ENCODE peak calls at places on chromosomes 3 and 15, in eight cellular contexts. One of them, this sample, is unnamed.

GRCh38 chr3:56115698-56116097 is 352.6 kb downstream of the ERC2 start:
- DNase-seq in left ventricle myocardium inferior: no peak
- DNase-seq in Caco-2: no peak
- DNase-seq in AG04449: no peak
- DNase-seq in heart right ventricle: no peak
- DNase-seq in spleen: no peak
- DNase-seq in endothelial cell: no peak
- DNase-seq in BE2C: no peak
- DNase-seq in this sample: no peak

GRCh38 chr3:168157301-168157700 is 61.6 kb upstream of the GOLIM4 start:
- DNase-seq in BE2C: no peak
- DNase-seq in heart right ventricle: no peak
- DNase-seq in Caco-2: peak
- DNase-seq in spleen: no peak
- DNase-seq in left ventricle myocardium inferior: no peak
- DNase-seq in AG04449: no peak
- DNase-seq in endothelial cell: peak
- DNase-seq in this sample: no peak

GRCh38 chr3:76651784-76652183 is 388.1 kb upstream of the ROBO2 start:
- DNase-seq in left ventricle myocardium inferior: no peak
- DNase-seq in heart right ventricle: no peak
- DNase-seq in endothelial cell: no peak
- DNase-seq in Caco-2: no peak
- DNase-seq in AG04449: no peak
- DNase-seq in spleen: no peak
- DNase-seq in BE2C: no peak
- DNase-seq in this sample: no peak

GRCh38 chr3:32952369-32953067 is 1.1 kb downstream of the CCR4 start:
- DNase-seq in Caco-2: no peak
- DNase-seq in endothelial cell: no peak
- DNase-seq in AG04449: no peak
- DNase-seq in heart right ventricle: no peak
- DNase-seq in left ventricle myocardium inferior: no peak
- DNase-seq in BE2C: no peak
- DNase-seq in spleen: no peak
- DNase-seq in this sample: no peak

GRCh38 chr15:71586463-71586862 is 223.9 kb upstream of the NR2E3 start:
- DNase-seq in BE2C: no peak
- DNase-seq in left ventricle myocardium inferior: no peak
- DNase-seq in spleen: no peak
- DNase-seq in heart right ventricle: no peak
- DNase-seq in AG04449: no peak
- DNase-seq in endothelial cell: no peak
- DNase-seq in Caco-2: no peak
- DNase-seq in this sample: no peak

GRCh38 chr15:70411464-70411863 is 313.7 kb upstream of the TLE3 start:
- DNase-seq in heart right ventricle: no peak
- DNase-seq in endothelial cell: no peak
- DNase-seq in spleen: no peak
- DNase-seq in left ventricle myocardium inferior: no peak
- DNase-seq in AG04449: no peak
- DNase-seq in Caco-2: no peak
- DNase-seq in BE2C: no peak
- DNase-seq in this sample: no peak

GRCh38 chr3:69784854-69785523 is 45.7 kb downstream of the MITF start:
- DNase-seq in heart right ventricle: peak
- DNase-seq in left ventricle myocardium inferior: peak
- DNase-seq in spleen: no peak
- DNase-seq in Caco-2: no peak
- DNase-seq in endothelial cell: no peak
- DNase-seq in BE2C: peak
- DNase-seq in AG04449: no peak
- DNase-seq in this sample: peak

GRCh38 chr3:178367817-178368617 is 168.2 kb upstream of the KCNMB2 start:
- DNase-seq in BE2C: no peak
- DNase-seq in heart right ventricle: no peak
- DNase-seq in Caco-2: no peak
- DNase-seq in AG04449: no peak
- DNase-seq in endothelial cell: no peak
- DNase-seq in left ventricle myocardium inferior: no peak
- DNase-seq in spleen: no peak
- DNase-seq in this sample: no peak

GRCh38 chr3:42035007-42035406 is 56.1 kb upstream of the TRAK1 start:
- DNase-seq in AG04449: no peak
- DNase-seq in spleen: no peak
- DNase-seq in Caco-2: no peak
- DNase-seq in BE2C: no peak
- DNase-seq in heart right ventricle: no peak
- DNase-seq in endothelial cell: no peak
- DNase-seq in left ventricle myocardium inferior: no peak
- DNase-seq in this sample: no peak

GRCh38 chr15:73959801-73960200 is 32.3 kb downstream of the STOML1 start:
- DNase-seq in endothelial cell: no peak
- DNase-seq in AG04449: no peak
- DNase-seq in BE2C: no peak
- DNase-seq in Caco-2: no peak
- DNase-seq in spleen: peak
- DNase-seq in left ventricle myocardium inferior: no peak
- DNase-seq in heart right ventricle: no peak
- DNase-seq in this sample: no peak

GRCh38 chr3:136075218-136075808 is 109.8 kb downstream of the PPP2R3A start:
- DNase-seq in heart right ventricle: peak
- DNase-seq in Caco-2: peak
- DNase-seq in endothelial cell: peak
- DNase-seq in left ventricle myocardium inferior: peak
- DNase-seq in AG04449: no peak
- DNase-seq in BE2C: peak
- DNase-seq in spleen: no peak
- DNase-seq in this sample: peak

GRCh38 chr3:155753038-155753647 is 8.3 kb upstream of the PLCH1 start:
- DNase-seq in Caco-2: peak
- DNase-seq in endothelial cell: no peak
- DNase-seq in AG04449: no peak
- DNase-seq in BE2C: no peak
- DNase-seq in heart right ventricle: no peak
- DNase-seq in left ventricle myocardium inferior: no peak
- DNase-seq in spleen: no peak
- DNase-seq in this sample: no peak

GRCh38 chr3:175646865-175647264 is 787.7 kb downstream of the NAALADL2 start:
- DNase-seq in Caco-2: no peak
- DNase-seq in heart right ventricle: no peak
- DNase-seq in AG04449: no peak
- DNase-seq in spleen: no peak
- DNase-seq in left ventricle myocardium inferior: no peak
- DNase-seq in BE2C: no peak
- DNase-seq in endothelial cell: no peak
- DNase-seq in this sample: no peak

GRCh38 chr3:40618158-40618557 is 93.4 kb downstream of the ZNF621 start:
- DNase-seq in spleen: no peak
- DNase-seq in left ventricle myocardium inferior: no peak
- DNase-seq in AG04449: no peak
- DNase-seq in heart right ventricle: no peak
- DNase-seq in endothelial cell: no peak
- DNase-seq in Caco-2: no peak
- DNase-seq in BE2C: no peak
- DNase-seq in this sample: no peak

GRCh38 chr15:48361690-48362089 is 30.5 kb downstream of the DUT start:
- DNase-seq in endothelial cell: no peak
- DNase-seq in left ventricle myocardium inferior: no peak
- DNase-seq in AG04449: no peak
- DNase-seq in heart right ventricle: no peak
- DNase-seq in spleen: no peak
- DNase-seq in Caco-2: no peak
- DNase-seq in BE2C: no peak
- DNase-seq in this sample: no peak

GRCh38 chr3:159855599-159856495 is 132.8 kb upstream of the IL12A start:
- DNase-seq in AG04449: no peak
- DNase-seq in spleen: no peak
- DNase-seq in BE2C: peak
- DNase-seq in heart right ventricle: no peak
- DNase-seq in Caco-2: no peak
- DNase-seq in endothelial cell: no peak
- DNase-seq in left ventricle myocardium inferior: no peak
- DNase-seq in this sample: no peak

GRCh38 chr3:155737844-155738460 is 6.9 kb downstream of the PLCH1 start:
- DNase-seq in heart right ventricle: no peak
- DNase-seq in BE2C: no peak
- DNase-seq in spleen: no peak
- DNase-seq in AG04449: no peak
- DNase-seq in left ventricle myocardium inferior: no peak
- DNase-seq in Caco-2: peak
- DNase-seq in endothelial cell: no peak
- DNase-seq in this sample: no peak

GRCh38 chr3:42535981-42536784 is 33.7 kb downstream of the VIPR1 start:
- DNase-seq in AG04449: no peak
- DNase-seq in spleen: peak
- DNase-seq in Caco-2: peak
- DNase-seq in left ventricle myocardium inferior: no peak
- DNase-seq in heart right ventricle: no peak
- DNase-seq in endothelial cell: peak
- DNase-seq in BE2C: no peak
- DNase-seq in this sample: no peak

GRCh38 chr3:50154476-50154839 is 666 bp upstream of the SEMA3F start:
- DNase-seq in endothelial cell: peak
- DNase-seq in left ventricle myocardium inferior: no peak
- DNase-seq in spleen: no peak
- DNase-seq in heart right ventricle: no peak
- DNase-seq in BE2C: peak
- DNase-seq in Caco-2: no peak
- DNase-seq in AG04449: no peak
- DNase-seq in this sample: no peak

GRCh38 chr3:66382142-66382541 is 118.7 kb downstream of the LRIG1 start:
- DNase-seq in heart right ventricle: no peak
- DNase-seq in spleen: no peak
- DNase-seq in Caco-2: no peak
- DNase-seq in endothelial cell: no peak
- DNase-seq in BE2C: no peak
- DNase-seq in left ventricle myocardium inferior: no peak
- DNase-seq in AG04449: no peak
- DNase-seq in this sample: no peak

GRCh38 chr15:92228830-92229229 is 164.9 kb upstream of the ST8SIA2 start:
- DNase-seq in left ventricle myocardium inferior: no peak
- DNase-seq in Caco-2: no peak
- DNase-seq in AG04449: no peak
- DNase-seq in BE2C: no peak
- DNase-seq in spleen: no peak
- DNase-seq in endothelial cell: no peak
- DNase-seq in heart right ventricle: no peak
- DNase-seq in this sample: no peak

GRCh38 chr15:92226020-92226612 is 167.6 kb upstream of the ST8SIA2 start:
- DNase-seq in BE2C: peak
- DNase-seq in AG04449: no peak
- DNase-seq in Caco-2: peak
- DNase-seq in heart right ventricle: no peak
- DNase-seq in left ventricle myocardium inferior: no peak
- DNase-seq in spleen: no peak
- DNase-seq in endothelial cell: peak
- DNase-seq in this sample: no peak

GRCh38 chr15:92224843-92225242 is 168.8 kb upstream of the ST8SIA2 start:
- DNase-seq in left ventricle myocardium inferior: no peak
- DNase-seq in AG04449: no peak
- DNase-seq in Caco-2: no peak
- DNase-seq in spleen: no peak
- DNase-seq in BE2C: no peak
- DNase-seq in endothelial cell: no peak
- DNase-seq in heart right ventricle: no peak
- DNase-seq in this sample: no peak
- TF ChIP-seq CTCF in left ventricle myocardium inferior: no peak
- TF ChIP-seq CTCF in AG04449: no peak
- TF ChIP-seq CTCF in Caco-2: no peak
- TF ChIP-seq CTCF in spleen: no peak
- TF ChIP-seq CTCF in BE2C: no peak
- TF ChIP-seq CTCF in endothelial cell: no peak
- TF ChIP-seq CTCF in heart right ventricle: no peak
- TF ChIP-seq CTCF in this sample: no peak

GRCh38 chr3:49028673-49029562 is at the start of gene IMPDH2:
- DNase-seq in heart right ventricle: peak
- DNase-seq in spleen: peak
- DNase-seq in AG04449: no peak
- DNase-seq in left ventricle myocardium inferior: peak
- DNase-seq in Caco-2: peak
- DNase-seq in BE2C: peak
- DNase-seq in endothelial cell: peak
- DNase-seq in this sample: peak
- TF ChIP-seq CTCF in heart right ventricle: peak
- TF ChIP-seq CTCF in spleen: peak
- TF ChIP-seq CTCF in AG04449: peak
- TF ChIP-seq CTCF in left ventricle myocardium inferior: peak
- TF ChIP-seq CTCF in Caco-2: no peak
- TF ChIP-seq CTCF in BE2C: no peak
- TF ChIP-seq CTCF in endothelial cell: no peak
- TF ChIP-seq CTCF in this sample: no peak

DNA sequence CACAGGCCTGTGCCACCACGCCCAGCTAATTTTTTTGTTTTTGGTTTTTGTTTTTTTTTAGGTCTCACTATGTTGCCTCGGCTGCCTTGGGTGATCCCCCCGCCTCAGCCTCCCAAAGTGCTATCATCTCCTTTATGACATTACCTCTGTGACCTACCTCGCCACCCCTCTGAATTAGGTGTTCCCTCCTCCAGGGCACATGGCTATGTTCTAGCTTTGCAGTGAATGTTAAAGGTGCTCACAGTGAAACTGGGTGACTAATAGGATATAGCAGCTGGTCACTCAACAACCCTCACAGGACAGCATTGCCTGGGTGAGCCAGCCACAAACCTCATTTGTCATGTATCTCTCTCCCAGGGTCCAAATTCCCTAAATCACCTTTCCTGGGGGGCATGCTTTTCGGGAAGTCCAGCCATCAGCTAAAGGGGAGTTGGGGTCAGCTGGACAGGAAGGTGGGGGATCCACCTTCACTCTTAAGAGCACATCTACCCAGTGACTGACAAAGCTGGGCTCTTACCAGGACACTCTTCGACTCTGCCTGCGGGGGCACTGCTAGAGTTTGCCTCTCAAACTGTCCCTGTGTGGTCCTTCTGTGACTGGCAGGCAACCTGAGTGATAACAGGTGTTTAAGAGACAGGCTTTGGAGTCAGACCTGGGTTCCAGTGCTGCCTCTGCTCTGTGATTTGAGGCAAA is 1.6 kb upstream of the TTLL3 start:
- DNase-seq in spleen: peak
- DNase-seq in BE2C: peak
- DNase-seq in endothelial cell: peak
- DNase-seq in AG04449: no peak
- DNase-seq in heart right ventricle: no peak
- DNase-seq in Caco-2: peak
- DNase-seq in left ventricle myocardium inferior: no peak
- DNase-seq in this sample: no peak
- TF ChIP-seq CTCF in spleen: peak
- TF ChIP-seq CTCF in BE2C: peak
- TF ChIP-seq CTCF in endothelial cell: no peak
- TF ChIP-seq CTCF in AG04449: peak
- TF ChIP-seq CTCF in heart right ventricle: no peak
- TF ChIP-seq CTCF in Caco-2: peak
- TF ChIP-seq CTCF in left ventricle myocardium inferior: no peak
- TF ChIP-seq CTCF in this sample: no peak

DNA sequence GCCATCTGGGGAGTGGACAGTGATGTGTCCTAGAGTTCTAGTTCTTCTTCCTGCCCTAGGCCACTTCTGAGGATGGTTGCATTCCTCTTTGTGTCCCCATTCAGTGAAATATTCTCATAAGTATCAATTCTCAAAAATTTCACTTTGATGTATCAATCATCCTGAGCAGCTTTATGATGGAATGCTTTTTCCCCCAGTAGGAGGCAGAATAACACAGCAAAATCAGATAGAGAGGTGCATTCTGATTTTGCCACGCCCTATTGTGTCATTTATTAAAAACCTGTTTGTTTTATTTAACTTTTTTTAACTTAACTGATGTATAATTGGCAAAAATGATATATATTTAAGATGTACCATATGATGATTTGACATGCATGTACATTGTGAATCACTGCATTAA is 656.0 kb upstream of the GRM7 start:
- DNase-seq in spleen: no peak
- DNase-seq in endothelial cell: no peak
- DNase-seq in left ventricle myocardium inferior: no peak
- DNase-seq in heart right ventricle: no peak
- DNase-seq in Caco-2: no peak
- DNase-seq in AG04449: no peak
- DNase-seq in BE2C: no peak
- DNase-seq in this sample: no peak
- TF ChIP-seq CTCF in spleen: peak
- TF ChIP-seq CTCF in endothelial cell: no peak
- TF ChIP-seq CTCF in left ventricle myocardium inferior: no peak
- TF ChIP-seq CTCF in heart right ventricle: peak
- TF ChIP-seq CTCF in Caco-2: peak
- TF ChIP-seq CTCF in AG04449: no peak
- TF ChIP-seq CTCF in BE2C: no peak
- TF ChIP-seq CTCF in this sample: no peak